ENCODE peak calls at places on chromosome 7, in five cellular contexts. A, D, Q, O and U are unnamed samples.
A peak's percentile ranks its signal among the peaks of the same experiment; 100 is the strongest.

GRCh38 chr7:114889646-114890285 is 32.1 kb upstream of the MDFIC start:
- DNase-seq in Q (no peak), O (no peak), D (no peak), A (no peak), U (no peak)

GRCh38 chr7:155104913-155105312 is 34.8 kb downstream of the HTR5A start:
- DNase-seq in A (no peak), Q (no peak), D (no peak), O (no peak), U (no peak)

GRCh38 chr7:141477866-141478265 is 73.3 kb upstream of the AGK start:
- DNase-seq in Q (peak; percentile 34), O (no peak), A (peak; percentile 33), D (no peak), U (no peak)

GRCh38 chr7:98643232-98643985 is 26.3 kb downstream of the NPTX2 start:
- DNase-seq in D (no peak), A (no peak), O (no peak), Q (no peak), U (no peak)

GRCh38 chr7:90267263-90267858 is 22.4 kb downstream of the CFAP69 start:
- DNase-seq in Q (no peak), O (no peak), A (no peak), D (no peak), U (no peak)

GRCh38 chr7:12954374-12954773 is 266.9 kb downstream of the ARL4A start:
- DNase-seq in A (no peak), O (no peak), Q (no peak), D (no peak), U (no peak)

GRCh38 chr7:83001362-83002040 is 161.2 kb downstream of the PCLO start:
- DNase-seq in D (no peak), O (no peak), Q (no peak), A (no peak), U (no peak)

GRCh38 chr7:22597845-22598244 is 97.9 kb upstream of the STEAP1B start:
- DNase-seq in O (no peak), D (no peak), Q (no peak), A (no peak), U (no peak)

GRCh38 chr7:142795339-142795863 is 24.6 kb downstream of the PRSS2 start:
- DNase-seq in O (no peak), Q (no peak), A (no peak), D (peak; percentile 61), U (no peak)

GRCh38 chr7:112873831-112874553 is 83.8 kb upstream of the TMEM168 start:
- DNase-seq in D (no peak), A (no peak), O (no peak), Q (no peak), U (no peak)

GRCh38 chr7:4072161-4072925 is 609.8 kb upstream of the FOXK1 start:
- DNase-seq in O (no peak), A (no peak), Q (no peak), D (no peak), U (peak; percentile 14)

GRCh38 chr7:31521336-31522010 is 7.6 kb downstream of the ITPRID1 start:
- DNase-seq in D (no peak), A (no peak), Q (no peak), O (no peak), U (no peak)

GRCh38 chr7:123367508-123368122 is 166.8 kb downstream of the IQUB start:
- DNase-seq in Q (no peak), O (no peak), A (no peak), D (no peak), U (no peak)

GRCh38 chr7:2811476-2812118 is 32.5 kb downstream of the GNA12 start:
- DNase-seq in O (no peak), D (no peak), A (no peak), Q (peak; percentile 55), U (no peak)

GRCh38 chr7:84783161-84783803 is 403.6 kb downstream of the SEMA3D start:
- DNase-seq in D (no peak), O (no peak), Q (no peak), A (no peak), U (no peak)

GRCh38 chr7:130216750-130217149 is 9.1 kb downstream of the SSMEM1 start:
- DNase-seq in O (no peak), D (no peak), Q (no peak), A (no peak), U (no peak)

GRCh38 chr7:151759591-151760042 is 117.3 kb downstream of the PRKAG2 start:
- DNase-seq in Q (peak; percentile 65), O (peak; percentile 30), A (peak; percentile 60), D (peak; percentile 34), U (peak; percentile 65)

GRCh38 chr7:90312745-90313144 is 8.4 kb downstream of the FAM237B start:
- DNase-seq in O (no peak), D (no peak), A (no peak), Q (no peak), U (no peak)

GRCh38 chr7:48424731-48425130 is 253.5 kb downstream of the ABCA13 start:
- DNase-seq in A (no peak), Q (no peak), D (no peak), O (no peak), U (no peak)